ENCODE peak calls at places on chromosomes 2 and 18, in six cellular contexts. R is mesendoderm, S is mesenchymal stem cell, K is trophoblast cell, U is IMR-90, G is H9. C is an unnamed sample.

GRCh38 chr18:3015851-3016250 is 2.9 kb upstream of the LPIN2 start:
- DNase-seq in K (no peak), R (no peak), S (no peak), G (no peak), U (no peak), C (no peak)

GRCh38 chr2:234463626-234464290 is 33.1 kb downstream of the ARL4C start:
- DNase-seq in S (no peak), R (no peak), U (peak; percentile 76), K (no peak), G (no peak), C (no peak)

GRCh38 chr2:48346124-48346536 is 183.8 kb upstream of the STON1 start:
- DNase-seq in R (peak; percentile 61), G (no peak), S (peak; percentile 88), K (peak; percentile 56), U (peak; percentile 91), C (no peak)

GRCh38 chr2:72367530-72368225 is 220.0 kb upstream of the CYP26B1 start:
- DNase-seq in G (peak; percentile 52), U (peak; percentile 90), R (peak; percentile 78), K (peak; percentile 94), S (peak; percentile 92), C (no peak)

GRCh38 chr2:33597026-33597425 is 2.1 kb downstream of the FAM98A start:
- DNase-seq in R (no peak), U (no peak), S (no peak), K (no peak), G (no peak), C (no peak)

GRCh38 chr2:215554689-215555088 is 118.8 kb upstream of the FN1 start:
- DNase-seq in S (no peak), K (no peak), U (peak; percentile 81), G (no peak), R (no peak), C (no peak)

GRCh38 chr2:26568076-26568890 is 72.9 kb downstream of the CIB4 start:
- DNase-seq in R (no peak), S (no peak), G (no peak), K (peak; percentile 86), U (no peak), C (no peak)

GRCh38 chr18:62771494-62771893 is 56.2 kb downstream of the PHLPP1 start:
- DNase-seq in U (no peak), K (no peak), G (no peak), R (no peak), S (no peak), C (no peak)

GRCh38 chr2:73075477-73076373 is 4.2 kb upstream of the SFXN5 start:
- DNase-seq in G (no peak), S (no peak), U (peak; percentile 46), R (no peak), K (no peak), C (no peak)

GRCh38 chr2:180759631-180760030 is 220.8 kb upstream of the UBE2E3 start:
- DNase-seq in S (no peak), G (no peak), R (no peak), K (no peak), U (no peak), C (no peak)

GRCh38 chr18:45993441-45993840 is 26.3 kb upstream of the EPG5 start:
- DNase-seq in K (peak; percentile 86), R (peak; percentile 22), U (peak; percentile 91), G (no peak), S (peak; percentile 61), C (no peak)

GRCh38 chr2:44137872-44138551 is 30.7 kb upstream of the PPM1B start:
- DNase-seq in K (peak; percentile 55), S (no peak), R (peak; percentile 78), U (no peak), G (peak; percentile 50), C (no peak)

GRCh38 chr2:180990337-180990736 is 9.9 kb downstream of the UBE2E3 start:
- DNase-seq in G (no peak), S (no peak), K (no peak), R (no peak), U (no peak), C (no peak)

GRCh38 chr2:207260947-207261346 is 95.2 kb upstream of the KLF7 start:
- DNase-seq in U (peak; percentile 84), K (no peak), S (peak; percentile 57), G (no peak), R (no peak), C (no peak)

GRCh38 chr2:199972088-199972626 is 16.8 kb downstream of the MAIP1 start:
- DNase-seq in S (no peak), G (no peak), U (no peak), K (no peak), R (no peak), C (no peak)

GRCh38 chr2:175468699-175469098 is 287.2 kb upstream of the ATP5MC3 start:
- DNase-seq in K (no peak), U (no peak), S (no peak), R (no peak), G (no peak), C (no peak)

GRCh38 chr2:195411219-195411687 is 245.8 kb upstream of the SLC39A10 start:
- DNase-seq in G (no peak), S (no peak), R (no peak), U (peak; percentile 69), K (no peak), C (no peak)

GRCh38 chr2:203603451-203604389 is 68.6 kb upstream of the RAPH1 start:
- DNase-seq in K (no peak), G (no peak), U (no peak), R (no peak), S (no peak), C (no peak)

GRCh38 chr18:77129150-77129551 is 3.4 kb downstream of the MBP start:
- DNase-seq in K (peak; percentile 85), S (peak; percentile 78), R (no peak), G (no peak), U (peak; percentile 68), C (no peak)

GRCh38 chr2:180621366-180621765 is 359.0 kb upstream of the UBE2E3 start:
- DNase-seq in S (no peak), U (no peak), R (no peak), G (no peak), K (no peak), C (no peak)

GRCh38 chr2:12797815-12798214 is 81.1 kb downstream of the TRIB2 start:
- DNase-seq in U (peak; percentile 44), G (no peak), R (no peak), K (peak; percentile 4), S (peak; percentile 27), C (no peak)

GRCh38 chr18:63365909-63366269 is 1.1 kb downstream of the KDSR start:
- DNase-seq in K (no peak), U (peak; percentile 6), R (no peak), S (no peak), G (no peak), C (peak; percentile 1)

GRCh38 chr2:113818382-113818951 is 62.0 kb upstream of the SLC35F5 start:
- DNase-seq in U (peak; percentile 100), S (peak; percentile 99), G (peak; percentile 61), R (peak; percentile 98), K (peak; percentile 61), C (peak; percentile 24)

GRCh38 chr2:1572638-1573037 is 159.4 kb downstream of the TPO start:
- DNase-seq in S (peak; percentile 26), G (peak; percentile 5), K (no peak), R (no peak), U (peak; percentile 73), C (no peak)

GRCh38 chr2:158457092-158457825 is 507 bp downstream of the PKP4 start:
- DNase-seq in U (peak; percentile 61), R (peak; percentile 80), S (peak; percentile 80), G (peak; percentile 71), K (peak; percentile 65), C (peak; percentile 61)

GRCh38 chr2:22167256-22167655 is 1043.5 kb downstream of the TDRD15 start:
- DNase-seq in G (no peak), U (no peak), S (no peak), R (peak; percentile 51), K (peak; percentile 56), C (no peak)
- H3K23ac ChIP-seq in G (no peak overlapping the region), U (no peak overlapping the region), S (no peak overlapping the region), R (no peak overlapping the region), K (no peak overlapping the region), C (no peak overlapping the region)

DNA sequence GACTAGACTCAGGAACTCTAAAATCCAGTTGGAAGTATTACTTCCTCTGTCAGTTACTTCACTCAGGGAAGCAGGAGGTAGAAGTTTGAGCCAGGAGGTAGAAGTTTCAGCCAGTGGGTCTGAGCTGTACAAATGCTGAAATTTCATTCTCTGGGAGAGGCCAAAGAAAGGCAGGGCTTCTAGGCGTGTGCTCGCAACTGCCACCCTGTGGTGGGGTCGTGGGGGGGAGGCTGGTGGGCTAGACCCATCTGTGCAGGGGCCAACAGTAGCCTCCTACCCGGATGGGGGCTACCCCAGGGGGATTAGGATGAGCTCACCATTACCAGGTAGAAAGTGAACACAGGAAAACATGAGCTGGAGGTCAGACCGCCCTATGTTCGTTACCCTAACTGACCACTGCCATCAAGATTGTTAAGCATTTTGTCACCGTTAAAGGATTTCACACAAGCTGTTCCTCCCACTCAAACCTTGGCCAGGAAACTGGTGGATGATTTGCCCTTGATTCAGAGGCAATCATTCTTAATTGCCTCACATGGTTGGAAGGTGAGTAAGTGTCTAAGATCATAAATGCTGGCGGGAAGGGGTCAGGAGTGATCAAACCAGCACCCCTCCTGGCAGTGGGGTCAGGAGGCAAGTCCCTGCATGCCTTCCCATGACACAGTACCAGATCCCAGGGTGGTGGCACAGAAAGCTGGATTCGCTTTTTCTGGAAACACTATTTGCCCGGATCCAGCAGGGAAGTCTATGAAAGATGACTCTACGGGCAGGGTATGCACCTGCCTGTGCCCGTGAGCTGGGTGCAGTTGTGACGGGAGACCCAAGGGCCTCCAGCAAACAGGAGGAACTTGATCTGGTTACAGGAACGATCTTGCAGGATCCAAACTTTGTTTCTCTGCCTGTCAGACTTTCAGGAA is 5.2 kb upstream of the FHL2 start:
- DNase-seq in U (peak; percentile 94), R (peak; percentile 37), S (peak; percentile 88), K (peak; percentile 89), G (peak; percentile 60), C (no peak)
- H2BK120ac ChIP-seq in U (peak overlapping the region; percentile 96), R (no peak overlapping the region), S (peak overlapping the region; percentile 91), K (peak overlapping the region; percentile 70), G (no peak overlapping the region), C (no peak overlapping the region)

GRCh38 chr2:55712477-55713060 is 18.9 kb upstream of the PNPT1 start:
- DNase-seq in G (no peak), K (no peak), U (no peak), S (no peak), R (peak; percentile 88), C (no peak)

GRCh38 chr2:55710025-55710424 is 16.4 kb upstream of the PNPT1 start:
- DNase-seq in S (no peak), R (no peak), K (no peak), U (no peak), G (no peak), C (no peak)

GRCh38 chr2:55703350-55703749 is 9.7 kb upstream of the PNPT1 start:
- DNase-seq in G (no peak), R (no peak), U (no peak), S (no peak), K (no peak), C (no peak)

GRCh38 chr2:55707751-55708150 is 14.1 kb upstream of the PNPT1 start:
- DNase-seq in K (no peak), S (no peak), R (no peak), G (no peak), U (no peak), C (no peak)
- H3K23ac ChIP-seq in K (no peak overlapping the region), S (no peak overlapping the region), R (no peak overlapping the region), G (no peak overlapping the region), U (no peak overlapping the region), C (no peak overlapping the region)

DNA sequence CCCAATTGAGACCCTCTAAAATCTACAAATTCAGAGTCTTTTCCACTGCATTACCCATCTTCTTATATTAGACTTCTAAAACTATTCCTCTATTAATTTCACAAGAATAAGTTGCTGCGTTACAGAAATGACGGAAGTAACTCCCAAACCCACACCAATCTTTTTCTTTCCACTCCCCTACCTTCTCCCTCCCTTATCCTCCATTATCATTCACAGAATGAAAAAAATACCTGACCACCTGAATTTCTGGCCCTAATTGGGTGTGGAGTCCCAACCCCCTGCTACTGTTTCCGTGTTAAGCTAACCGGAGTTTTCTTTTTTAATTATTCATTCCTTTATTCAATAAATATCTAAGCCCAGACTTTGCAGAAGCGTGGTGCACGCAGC is 635 bp downstream of the RPRD1A start:
- DNase-seq in K (peak; percentile 25), R (peak; percentile 11), S (no peak), G (no peak), U (peak; percentile 5), C (no peak)
- H2BK120ac ChIP-seq in K (peak overlapping the region; percentile 85), R (no peak overlapping the region), S (peak overlapping the region; percentile 96), G (no peak overlapping the region), U (no peak overlapping the region), C (peak overlapping the region; percentile 92)